ENCODE peak calls at places on chromosomes 16 and 17, in five cellular contexts. One of them, this sample, is unnamed.
A peak's percentile ranks its signal among the peaks of the same experiment; 100 is the strongest.

GRCh38 chr17:72387969-72388368 is 267.1 kb downstream of the SOX9 start:
- DNase-seq in IMR-90: peak; percentile 46
- DNase-seq in neuronal stem cell: no peak
- DNase-seq in H9: no peak
- DNase-seq in H1: no peak
- DNase-seq in this sample: peak; percentile 67

GRCh38 chr17:42034059-42034458 is 14.2 kb downstream of the NKIRAS2 start:
- DNase-seq in IMR-90: no peak
- DNase-seq in neuronal stem cell: no peak
- DNase-seq in H9: no peak
- DNase-seq in H1: no peak
- DNase-seq in this sample: no peak

GRCh38 chr17:16005641-16006040 is 6.0 kb downstream of the TTC19 start:
- DNase-seq in IMR-90: peak; percentile 30
- DNase-seq in neuronal stem cell: no peak
- DNase-seq in H9: no peak
- DNase-seq in H1: no peak
- DNase-seq in this sample: no peak

GRCh38 chr16:71894229-71894920 is 956 bp upstream of the IST1 start:
- DNase-seq in IMR-90: peak; percentile 76
- DNase-seq in neuronal stem cell: peak; percentile 26
- DNase-seq in H9: peak; percentile 86
- DNase-seq in H1: peak; percentile 39
- DNase-seq in this sample: peak; percentile 86

GRCh38 chr17:72421128-72422092 is 300.6 kb downstream of the SOX9 start:
- DNase-seq in IMR-90: peak; percentile 98
- DNase-seq in neuronal stem cell: no peak
- DNase-seq in H9: no peak
- DNase-seq in H1: no peak
- DNase-seq in this sample: peak; percentile 97

GRCh38 chr16:89525146-89525913 is 17.1 kb downstream of the SPG7 start:
- DNase-seq in IMR-90: no peak
- DNase-seq in neuronal stem cell: no peak
- DNase-seq in H9: no peak
- DNase-seq in H1: no peak
- DNase-seq in this sample: no peak

GRCh38 chr16:79013004-79013403 is 587.5 kb downstream of the MAF start:
- DNase-seq in IMR-90: no peak
- DNase-seq in neuronal stem cell: no peak
- DNase-seq in H9: no peak
- DNase-seq in H1: no peak
- DNase-seq in this sample: no peak

GRCh38 chr17:81941484-81942166 is 4.5 kb upstream of the PYCR1 start:
- DNase-seq in IMR-90: no peak
- DNase-seq in neuronal stem cell: no peak
- DNase-seq in H9: peak; percentile 66
- DNase-seq in H1: no peak
- DNase-seq in this sample: no peak

GRCh38 chr16:59164461-59164860 is 430.3 kb upstream of the GOT2 start:
- DNase-seq in IMR-90: no peak
- DNase-seq in neuronal stem cell: peak; percentile 17
- DNase-seq in H9: no peak
- DNase-seq in H1: no peak
- DNase-seq in this sample: peak; percentile 1

GRCh38 chr16:29811170-29811895 is 660 bp upstream of the PRRT2 start:
- DNase-seq in IMR-90: peak; percentile 98
- DNase-seq in neuronal stem cell: peak; percentile 95
- DNase-seq in H9: peak; percentile 98
- DNase-seq in H1: peak; percentile 86
- DNase-seq in this sample: peak; percentile 99
- H2AK5ac ChIP-seq in IMR-90: peak overlapping the region; percentile 86
- H2AK5ac ChIP-seq in neuronal stem cell: peak overlapping the region; percentile 36
- H2AK5ac ChIP-seq in H9: no peak overlapping the region
- H2AK5ac ChIP-seq in H1: no peak overlapping the region
- H2AK5ac ChIP-seq in this sample: no peak overlapping the region

GRCh38 chr16:51538707-51539604 is 387.9 kb upstream of the SALL1 start:
- DNase-seq in IMR-90: peak; percentile 92
- DNase-seq in neuronal stem cell: no peak
- DNase-seq in H9: no peak
- DNase-seq in H1: no peak
- DNase-seq in this sample: peak; percentile 97
- H2BK15ac ChIP-seq in IMR-90: peak overlapping the region; percentile 67
- H2BK15ac ChIP-seq in neuronal stem cell: peak overlapping the region; percentile 15
- H2BK15ac ChIP-seq in H9: no peak overlapping the region
- H2BK15ac ChIP-seq in H1: peak overlapping the region; percentile 1
- H2BK15ac ChIP-seq in this sample: peak overlapping the region; percentile 44

DNA sequence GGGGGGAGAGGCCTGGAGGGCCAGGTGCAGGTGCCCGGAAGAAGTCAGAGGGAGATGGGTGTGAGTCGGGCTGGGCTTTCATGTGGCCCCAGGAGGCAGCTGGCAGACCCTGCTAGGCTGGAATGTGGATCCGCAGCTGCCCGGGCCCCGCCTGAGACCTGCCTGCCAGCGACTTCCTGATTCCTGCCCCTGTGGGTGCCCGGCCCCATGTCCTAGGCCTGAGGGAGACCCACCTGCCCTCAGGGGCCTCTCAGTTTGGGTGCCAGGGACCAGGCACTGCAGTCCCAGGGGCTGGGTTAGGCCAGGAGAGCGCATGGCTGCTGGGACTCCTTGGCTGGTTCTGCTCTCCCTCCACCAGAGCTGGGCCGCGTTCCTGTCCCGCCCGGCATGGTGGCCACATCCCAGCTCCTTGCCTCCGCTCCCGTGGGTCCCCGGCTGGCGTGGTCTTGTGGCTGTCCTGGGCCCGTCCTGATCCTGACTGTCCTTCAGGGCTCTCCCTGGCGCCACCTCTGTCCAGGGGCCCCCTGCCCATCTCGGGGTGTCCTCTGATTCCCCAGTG is 22.1 kb upstream of the SPNS2 start:
- DNase-seq in IMR-90: no peak
- DNase-seq in neuronal stem cell: no peak
- DNase-seq in H9: no peak
- DNase-seq in H1: no peak
- DNase-seq in this sample: no peak
- H2AK5ac ChIP-seq in IMR-90: no peak overlapping the region
- H2AK5ac ChIP-seq in neuronal stem cell: peak overlapping the region; percentile 68
- H2AK5ac ChIP-seq in H9: no peak overlapping the region
- H2AK5ac ChIP-seq in H1: no peak overlapping the region
- H2AK5ac ChIP-seq in this sample: peak overlapping the region; percentile 24

GRCh38 chr17:2171725-2172446 is 117.0 kb downstream of the HIC1 start:
- DNase-seq in IMR-90: peak; percentile 99
- DNase-seq in neuronal stem cell: no peak
- DNase-seq in H9: no peak
- DNase-seq in H1: no peak
- DNase-seq in this sample: peak; percentile 99
- H2BK15ac ChIP-seq in IMR-90: peak overlapping the region; percentile 89
- H2BK15ac ChIP-seq in neuronal stem cell: no peak overlapping the region
- H2BK15ac ChIP-seq in H9: no peak overlapping the region
- H2BK15ac ChIP-seq in H1: no peak overlapping the region
- H2BK15ac ChIP-seq in this sample: no peak overlapping the region

GRCh38 chr16:48383877-48384304 is 1.3 kb downstream of the SIAH1 start:
- DNase-seq in IMR-90: no peak
- DNase-seq in neuronal stem cell: no peak
- DNase-seq in H9: no peak
- DNase-seq in H1: no peak
- DNase-seq in this sample: peak; percentile 54

GRCh38 chr16:48384982-48385271 is 286 bp downstream of the SIAH1 start:
- DNase-seq in IMR-90: no peak
- DNase-seq in neuronal stem cell: no peak
- DNase-seq in H9: peak; percentile 47
- DNase-seq in H1: no peak
- DNase-seq in this sample: peak; percentile 42

GRCh38 chr16:48385272-48385953 is at the start of gene SIAH1:
- DNase-seq in IMR-90: peak; percentile 68
- DNase-seq in neuronal stem cell: peak; percentile 91
- DNase-seq in H9: peak; percentile 89
- DNase-seq in H1: peak; percentile 50
- DNase-seq in this sample: peak; percentile 77

GRCh38 chr16:48384305-48384981 is 770 bp downstream of the SIAH1 start:
- DNase-seq in IMR-90: peak; percentile 40
- DNase-seq in neuronal stem cell: peak; percentile 62
- DNase-seq in H9: peak; percentile 69
- DNase-seq in H1: no peak
- DNase-seq in this sample: peak; percentile 62

DNA sequence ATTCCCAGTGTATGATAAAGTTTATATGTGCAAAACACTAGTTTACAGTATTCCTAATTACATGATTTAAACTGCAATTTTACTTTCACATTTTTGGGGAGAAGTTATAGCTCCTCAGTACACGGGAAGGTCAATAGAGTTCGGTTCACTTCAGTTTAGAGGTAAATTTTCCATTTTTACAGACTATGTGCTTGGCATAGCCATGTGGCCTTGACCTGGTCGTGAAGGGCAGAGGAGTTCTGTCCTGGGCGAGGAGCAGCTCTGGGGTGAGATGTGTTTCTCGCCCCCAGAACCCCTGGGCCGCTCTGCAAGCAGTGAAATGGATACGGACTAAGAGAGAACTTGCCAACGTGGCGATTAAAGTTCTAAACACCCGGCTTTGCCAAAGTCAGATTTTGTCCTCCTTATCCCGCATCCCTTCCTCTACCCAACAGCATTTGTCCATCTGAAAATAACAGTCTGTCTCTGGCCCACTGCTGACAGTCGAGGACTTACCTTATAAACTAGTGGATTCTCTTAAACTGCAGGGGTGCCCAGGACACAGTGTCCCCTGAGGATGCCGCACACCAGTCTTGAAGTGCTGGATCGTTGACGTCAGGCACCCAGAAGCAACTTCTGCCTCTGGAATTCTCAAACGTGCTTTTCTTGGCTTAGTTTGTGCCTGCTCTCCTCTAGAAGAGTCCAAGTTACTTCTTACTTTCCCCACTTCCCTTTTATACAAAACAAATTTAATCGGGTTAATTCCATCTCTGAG is 1.5 kb upstream of the SIAH1 start:
- DNase-seq in IMR-90: no peak
- DNase-seq in neuronal stem cell: no peak
- DNase-seq in H9: no peak
- DNase-seq in H1: no peak
- DNase-seq in this sample: no peak
- H2AK5ac ChIP-seq in IMR-90: no peak overlapping the region
- H2AK5ac ChIP-seq in neuronal stem cell: no peak overlapping the region
- H2AK5ac ChIP-seq in H9: no peak overlapping the region
- H2AK5ac ChIP-seq in H1: no peak overlapping the region
- H2AK5ac ChIP-seq in this sample: peak overlapping the region; percentile 39

GRCh38 chr16:53043462-53043861 is 9.2 kb downstream of the CHD9NB start:
- DNase-seq in IMR-90: no peak
- DNase-seq in neuronal stem cell: no peak
- DNase-seq in H9: no peak
- DNase-seq in H1: no peak
- DNase-seq in this sample: no peak

GRCh38 chr16:53040788-53041187 is 11.9 kb downstream of the CHD9NB start:
- DNase-seq in IMR-90: no peak
- DNase-seq in neuronal stem cell: no peak
- DNase-seq in H9: no peak
- DNase-seq in H1: no peak
- DNase-seq in this sample: no peak

GRCh38 chr16:53042235-53042645 is 10.5 kb downstream of the CHD9NB start:
- DNase-seq in IMR-90: no peak
- DNase-seq in neuronal stem cell: no peak
- DNase-seq in H9: no peak
- DNase-seq in H1: no peak
- DNase-seq in this sample: no peak

GRCh38 chr16:53043986-53044571 is 8.6 kb downstream of the CHD9NB start:
- DNase-seq in IMR-90: no peak
- DNase-seq in neuronal stem cell: peak; percentile 56
- DNase-seq in H9: peak; percentile 91
- DNase-seq in H1: peak; percentile 92
- DNase-seq in this sample: no peak

DNA sequence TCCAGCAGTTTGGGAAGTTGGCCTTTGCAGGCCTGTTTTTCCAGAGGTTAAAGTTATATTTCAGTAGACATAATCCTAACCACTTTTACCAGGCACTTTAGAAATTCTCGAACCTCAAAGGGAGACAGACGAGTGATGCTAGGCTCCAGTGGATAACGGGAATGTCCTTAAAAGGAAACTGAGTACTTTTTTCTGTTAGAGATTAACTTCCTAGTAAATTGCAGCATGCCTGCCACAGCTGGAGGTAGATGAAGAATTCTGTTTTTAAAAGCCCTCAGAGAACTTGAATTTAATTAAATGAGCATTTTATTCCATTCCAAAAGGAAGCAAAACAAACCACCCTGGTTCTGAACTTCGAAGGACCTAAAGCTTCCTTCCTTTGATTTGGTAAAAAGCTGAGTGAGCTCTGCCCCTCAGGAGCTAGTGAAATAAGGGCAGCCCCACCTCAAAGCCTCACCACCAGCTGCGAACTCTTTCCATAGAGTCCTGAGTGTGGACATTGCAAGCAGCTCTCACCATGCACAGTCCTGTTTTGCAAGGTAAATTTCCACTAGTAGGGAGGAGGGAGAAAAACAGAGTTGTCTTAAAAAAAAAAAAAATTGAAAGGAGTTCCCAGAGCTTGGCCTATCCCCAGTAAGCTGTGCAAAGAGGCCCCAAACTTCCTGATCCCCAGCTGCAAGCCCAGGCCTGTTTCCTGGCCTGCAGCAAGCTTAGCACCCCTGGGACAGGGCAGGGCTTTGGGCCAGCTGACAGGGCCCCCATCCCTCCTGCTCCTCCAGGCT is 11.3 kb downstream of the CHD9NB start:
- DNase-seq in IMR-90: peak; percentile 5
- DNase-seq in neuronal stem cell: no peak
- DNase-seq in H9: peak; percentile 51
- DNase-seq in H1: no peak
- DNase-seq in this sample: peak; percentile 46
- H2BK15ac ChIP-seq in IMR-90: no peak overlapping the region
- H2BK15ac ChIP-seq in neuronal stem cell: no peak overlapping the region
- H2BK15ac ChIP-seq in H9: no peak overlapping the region
- H2BK15ac ChIP-seq in H1: no peak overlapping the region
- H2BK15ac ChIP-seq in this sample: no peak overlapping the region

GRCh38 chr17:2396568-2397246 is 4.2 kb downstream of the MNT start:
- DNase-seq in IMR-90: peak; percentile 98
- DNase-seq in neuronal stem cell: peak; percentile 90
- DNase-seq in H9: peak; percentile 99
- DNase-seq in H1: peak; percentile 85
- DNase-seq in this sample: peak; percentile 100

GRCh38 chr17:2399572-2400473 is 1.0 kb downstream of the MNT start:
- DNase-seq in IMR-90: peak; percentile 94
- DNase-seq in neuronal stem cell: peak; percentile 96
- DNase-seq in H9: peak; percentile 99
- DNase-seq in H1: peak; percentile 82
- DNase-seq in this sample: peak; percentile 98

GRCh38 chr17:2398655-2399571 is 1.9 kb downstream of the MNT start:
- DNase-seq in IMR-90: peak; percentile 78
- DNase-seq in neuronal stem cell: peak; percentile 72
- DNase-seq in H9: peak; percentile 89
- DNase-seq in H1: no peak
- DNase-seq in this sample: peak; percentile 85

GRCh38 chr17:2397247-2398171 is 3.4 kb downstream of the MNT start:
- DNase-seq in IMR-90: no peak
- DNase-seq in neuronal stem cell: no peak
- DNase-seq in H9: peak; percentile 40
- DNase-seq in H1: no peak
- DNase-seq in this sample: no peak

GRCh38 chr17:2398188-2398587 is 2.7 kb downstream of the MNT start:
- DNase-seq in IMR-90: no peak
- DNase-seq in neuronal stem cell: no peak
- DNase-seq in H9: no peak
- DNase-seq in H1: no peak
- DNase-seq in this sample: no peak
- H2AK5ac ChIP-seq in IMR-90: peak overlapping the region; percentile 100
- H2AK5ac ChIP-seq in neuronal stem cell: peak overlapping the region; percentile 54
- H2AK5ac ChIP-seq in H9: no peak overlapping the region
- H2AK5ac ChIP-seq in H1: peak overlapping the region; percentile 97
- H2AK5ac ChIP-seq in this sample: peak overlapping the region; percentile 15

GRCh38 chr17:5902671-5903070 is 167.5 kb upstream of the WSCD1 start:
- DNase-seq in IMR-90: no peak
- DNase-seq in neuronal stem cell: no peak
- DNase-seq in H9: peak; percentile 20
- DNase-seq in H1: no peak
- DNase-seq in this sample: no peak
- H2BK15ac ChIP-seq in IMR-90: no peak overlapping the region
- H2BK15ac ChIP-seq in neuronal stem cell: peak overlapping the region; percentile 65
- H2BK15ac ChIP-seq in H9: no peak overlapping the region
- H2BK15ac ChIP-seq in H1: no peak overlapping the region
- H2BK15ac ChIP-seq in this sample: no peak overlapping the region